ENCODE peak calls at places on chromosomes 4 and X, in ten cellular contexts. B is pancreas; Z is lower lobe of right lung; M is left ventricle myocardium inferior; V is neural progenitor cell; X is IMR-90; J is Panc1; Y is astrocyte; S is naive thymus-derived CD4-positive, alpha-beta T cell; A is heart right ventricle. K is an unnamed sample.
A peak's percentile ranks its signal among the peaks of the same experiment; 100 is the strongest.

GRCh38 chrX:17032351-17032750 is 85.9 kb downstream of the REPS2 start:
- DNase-seq in Z (no peak), V (no peak), Y (peak; percentile 97), S (no peak), B (peak; percentile 68), M (no peak), A (no peak), X (no peak), J (no peak), K (peak; percentile 10)

GRCh38 chr4:105780176-105780575 is 71.6 kb downstream of the GSTCD start:
- DNase-seq in M (no peak), Y (no peak), B (no peak), J (no peak), V (no peak), Z (no peak), S (no peak), A (no peak), X (no peak), K (no peak)

GRCh38 chr4:55547461-55547770 is 707 bp upstream of the CLOCK start:
- DNase-seq in M (peak; percentile 33), V (peak; percentile 79), X (no peak), J (no peak), Y (peak; percentile 47), Z (no peak), S (no peak), B (no peak), A (peak; percentile 43), K (peak; percentile 66)

GRCh38 chrX:154793084-154793483 is 12.2 kb downstream of the MPP1 start:
- DNase-seq in V (no peak), Y (no peak), X (no peak), S (no peak), M (no peak), Z (no peak), J (no peak), A (no peak), B (no peak), K (no peak)

GRCh38 chrX:96379951-96380350 is 304.7 kb upstream of the DIAPH2 start:
- DNase-seq in J (no peak), M (no peak), B (no peak), S (no peak), Y (no peak), Z (no peak), X (no peak), A (no peak), V (no peak), K (no peak)

GRCh38 chr4:25101836-25102235 is 58.4 kb downstream of the SEPSECS start:
- DNase-seq in M (no peak), X (no peak), Y (no peak), Z (no peak), J (no peak), S (no peak), A (no peak), V (no peak), B (no peak), K (no peak)

GRCh38 chr4:126123933-126124332 is 809.2 kb downstream of the FAT4 start:
- DNase-seq in B (no peak), S (no peak), X (peak; percentile 36), A (no peak), V (no peak), J (no peak), Z (no peak), Y (peak; percentile 17), M (no peak), K (no peak)

GRCh38 chrX:68084765-68085164 is 348.5 kb downstream of the OPHN1 start:
- DNase-seq in X (peak; percentile 55), B (no peak), S (no peak), V (no peak), M (no peak), Y (peak; percentile 38), J (no peak), Z (no peak), A (no peak), K (no peak)

GRCh38 chr4:16265820-16266219 is 39.5 kb upstream of the TAPT1 start:
- DNase-seq in V (no peak), X (no peak), J (no peak), Z (no peak), S (no peak), A (no peak), Y (no peak), B (no peak), M (no peak), K (no peak)

GRCh38 chr4:16269742-16270522 is 43.7 kb upstream of the TAPT1 start:
- DNase-seq in Y (peak; percentile 97), A (no peak), V (no peak), S (no peak), J (no peak), Z (peak; percentile 52), B (no peak), M (no peak), X (peak; percentile 55), K (no peak)

GRCh38 chr4:16267639-16268038 is 41.4 kb upstream of the TAPT1 start:
- DNase-seq in V (no peak), B (no peak), Z (no peak), M (no peak), X (no peak), S (no peak), A (no peak), Y (no peak), J (no peak), K (no peak)

GRCh38 chr4:16268290-16268689 is 42.0 kb upstream of the TAPT1 start:
- DNase-seq in Z (no peak), S (no peak), A (no peak), X (no peak), V (no peak), Y (no peak), M (no peak), B (no peak), J (no peak), K (no peak)

DNA sequence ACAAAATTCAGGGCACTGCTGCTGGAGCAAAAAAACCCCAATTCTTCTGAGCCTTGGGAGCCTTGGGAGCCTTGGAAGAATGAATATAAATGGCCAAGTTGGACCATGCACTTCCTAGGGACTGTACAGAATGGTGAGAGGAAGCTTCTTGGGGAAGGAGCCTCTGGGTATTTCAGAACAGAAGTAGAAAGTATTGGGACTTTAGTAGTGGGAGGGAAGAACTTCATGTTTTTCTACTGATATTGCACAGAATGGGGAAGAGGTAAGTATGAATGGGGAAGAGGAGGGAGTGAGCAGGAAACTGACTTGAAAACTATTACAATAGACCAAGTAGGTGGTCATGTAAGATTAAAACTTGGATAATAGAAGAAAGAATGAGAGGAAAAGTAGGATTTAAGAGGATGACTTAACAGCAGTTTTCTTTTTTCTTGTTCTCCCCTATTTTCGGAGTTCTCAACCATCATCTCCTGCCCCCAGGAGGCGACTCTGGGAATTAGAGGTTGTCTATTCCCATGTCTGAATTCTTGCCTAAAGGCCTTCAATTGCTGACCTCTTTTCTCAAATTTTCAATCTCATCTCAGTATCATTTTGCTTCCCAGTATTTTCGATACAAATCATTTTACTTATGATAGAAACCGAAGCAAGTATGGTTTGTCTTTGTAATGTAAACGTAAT is 44.5 kb upstream of the TAPT1 start:
- DNase-seq in A (no peak), M (no peak), Y (no peak), S (no peak), J (no peak), X (no peak), Z (no peak), V (peak; percentile 31), B (no peak), K (no peak)
- H3K4me3 ChIP-seq in A (no peak overlapping the region), M (no peak overlapping the region), Y (no peak overlapping the region), S (no peak overlapping the region), J (no peak overlapping the region), X (no peak overlapping the region), Z (no peak overlapping the region), V (no peak overlapping the region), B (no peak overlapping the region), K (no peak overlapping the region)

GRCh38 chr4:88360256-88360655 is 18.4 kb upstream of the HERC6 start:
- DNase-seq in J (no peak), M (no peak), B (no peak), V (no peak), Y (no peak), S (no peak), X (no peak), Z (no peak), A (no peak), K (no peak)

GRCh38 chr4:88357262-88357661 is 21.4 kb upstream of the HERC6 start:
- DNase-seq in J (no peak), Y (no peak), Z (no peak), B (no peak), V (no peak), A (no peak), M (no peak), S (no peak), X (no peak), K (no peak)

GRCh38 chr4:88359558-88359957 is 19.1 kb upstream of the HERC6 start:
- DNase-seq in A (no peak), J (no peak), B (no peak), X (no peak), S (no peak), M (no peak), V (no peak), Z (no peak), Y (no peak), K (no peak)

GRCh38 chr4:88353324-88353723 is 25.3 kb upstream of the HERC6 start:
- DNase-seq in V (no peak), M (no peak), X (no peak), J (no peak), Y (no peak), S (no peak), Z (no peak), B (no peak), A (no peak), K (no peak)

DNA sequence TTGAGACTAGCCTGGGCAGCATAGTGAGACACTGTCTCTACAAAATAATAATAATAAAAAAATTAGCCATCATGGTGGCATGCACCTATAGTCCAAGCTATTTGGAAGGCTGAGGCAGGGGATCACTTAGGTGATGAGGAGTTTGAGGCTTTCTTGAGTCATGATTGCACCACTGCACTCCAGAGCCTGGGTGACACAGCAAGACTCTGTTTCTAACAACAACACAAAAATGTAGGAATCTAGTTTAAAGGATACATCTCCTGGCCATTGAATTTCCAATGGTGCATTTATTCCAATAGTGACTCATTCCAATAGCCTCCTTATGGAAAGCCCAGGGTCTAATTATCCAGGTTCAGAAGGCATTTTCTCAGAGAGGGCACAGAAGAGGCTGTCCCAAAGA is 21.9 kb upstream of the HERC6 start:
- DNase-seq in V (no peak), M (no peak), Z (no peak), Y (no peak), X (no peak), J (no peak), A (no peak), S (no peak), B (no peak), K (no peak)
- H3K9me3 ChIP-seq in V (peaks cover 3% of the 10 kb centered on the region), M (peaks cover 8% of the 10 kb centered on the region), Z (no peaks in the 10 kb centered on the region), Y (peaks cover 2% of the 10 kb centered on the region), X (peaks cover 2% of the 10 kb centered on the region), J (no peaks in the 10 kb centered on the region), A (no peaks in the 10 kb centered on the region), S (no peaks in the 10 kb centered on the region), B (no peaks in the 10 kb centered on the region), K (peaks cover 10% of the 10 kb centered on the region)

GRCh38 chr4:99148545-99148944 is 4.4 kb upstream of the ADH4 start:
- DNase-seq in J (no peak), A (no peak), M (no peak), V (no peak), X (no peak), S (no peak), Y (no peak), B (no peak), Z (no peak), K (no peak)

GRCh38 chr4:99149620-99150019 is 5.5 kb upstream of the ADH4 start:
- DNase-seq in Y (no peak), X (no peak), J (no peak), M (no peak), S (no peak), B (no peak), Z (no peak), V (no peak), A (no peak), K (no peak)

GRCh38 chr4:99144070-99144469 is at the start of gene ADH4:
- DNase-seq in B (no peak), X (peak; percentile 8), A (no peak), J (no peak), M (no peak), V (peak; percentile 10), S (no peak), Z (no peak), Y (peak; percentile 8), K (no peak)
- H3K27ac ChIP-seq in B (no peak within 1 kb of the TSS), X (no peak within 1 kb of the TSS), A (no peak within 1 kb of the TSS), J (no peak within 1 kb of the TSS), M (no peak within 1 kb of the TSS), V (no peak within 1 kb of the TSS), S (no peak within 1 kb of the TSS), Z (peak within 1 kb of the TSS; percentile 15), Y (no peak within 1 kb of the TSS), K (no peak within 1 kb of the TSS)

DNA sequence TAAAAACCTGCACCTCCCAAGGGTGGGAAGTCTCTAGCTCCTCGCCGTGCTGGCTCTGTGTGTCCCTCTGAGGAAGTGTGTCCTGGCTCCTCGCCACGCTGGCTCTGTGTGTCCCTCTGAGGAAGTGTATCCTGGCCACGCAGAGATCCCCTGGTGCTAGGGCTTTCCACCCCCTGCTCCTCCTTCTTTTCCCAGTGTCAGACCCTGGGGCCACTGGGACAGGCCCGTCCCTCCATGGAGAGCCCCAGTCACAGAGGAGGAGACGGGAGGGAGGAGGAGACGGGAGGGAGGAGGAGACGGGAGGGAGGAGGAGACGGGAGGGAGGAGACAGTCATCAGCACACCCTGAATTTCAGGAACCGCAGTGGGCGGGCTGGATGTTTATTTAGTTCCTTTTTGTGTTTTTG is 53.8 kb upstream of the HGFAC start:
- DNase-seq in B (no peak), Y (peak; percentile 30), S (no peak), J (no peak), M (peak; percentile 89), Z (peak; percentile 92), A (peak; percentile 88), V (no peak), X (peak; percentile 23), K (no peak)
- H3K4me3 ChIP-seq in B (no peak overlapping the region), Y (peak overlapping the region; percentile 32), S (no peak overlapping the region), J (peak overlapping the region; percentile 37), M (peak overlapping the region; percentile 57), Z (peak overlapping the region; percentile 44), A (peak overlapping the region; percentile 3), V (no peak overlapping the region), X (peak overlapping the region; percentile 8), K (no peak overlapping the region)